ENCODE peak calls at places on chromosomes 3 and 15, in nine cellular contexts. Q is uterus; J is GM23248; C is IMR-90; P is Peyer's patch; U is left ventricle myocardium inferior; Z is CD4-positive, alpha-beta T cell; M is cardiac muscle cell; Y is spleen. B is an unnamed sample.
A peak's percentile ranks its signal among the peaks of the same experiment; 100 is the strongest.

GRCh38 chr3:179450901-179451334 is 352 bp downstream of the GNB4 start:
- DNase-seq in C (peak; percentile 23), P (no peak), Q (peak; percentile 41), M (peak; percentile 40), Z (no peak), Y (no peak), U (no peak), J (peak; percentile 72), B (no peak)

GRCh38 chr3:171005648-171006047 is 20.9 kb downstream of the SLC2A2 start:
- DNase-seq in J (peak; percentile 85), Q (no peak), P (no peak), U (no peak), C (no peak), M (no peak), Y (no peak), Z (no peak), B (no peak)

GRCh38 chr15:98673133-98673532 is 24.8 kb downstream of the IGF1R start:
- DNase-seq in C (no peak), J (no peak), Q (no peak), Y (no peak), U (no peak), P (no peak), Z (no peak), M (no peak), B (no peak)

GRCh38 chr3:29385056-29385455 is 104.2 kb downstream of the RBMS3 start:
- DNase-seq in Y (no peak), M (peak; percentile 76), J (peak; percentile 40), Z (no peak), C (no peak), Q (no peak), U (no peak), P (no peak), B (no peak)

GRCh38 chr3:114741066-114741465 is 406.0 kb downstream of the ZBTB20 start:
- DNase-seq in J (peak; percentile 69), Q (no peak), P (no peak), U (no peak), Z (no peak), C (peak; percentile 26), Y (no peak), M (no peak), B (no peak)

GRCh38 chr3:105564546-105565288 is 198.0 kb downstream of the ALCAM start:
- DNase-seq in Q (no peak), U (no peak), P (peak; percentile 59), Z (no peak), J (no peak), C (no peak), M (no peak), Y (no peak), B (no peak)

GRCh38 chr3:42702066-42702951 is at the start of gene HHATL:
- DNase-seq in Z (no peak), P (peak; percentile 26), Q (no peak), U (peak; percentile 81), Y (no peak), C (no peak), J (no peak), M (no peak), B (no peak)

GRCh38 chr3:47464603-47465002 is 11.1 kb downstream of the SCAP start:
- DNase-seq in J (no peak), P (no peak), Y (no peak), Q (no peak), C (no peak), Z (no peak), U (no peak), M (peak; percentile 16), B (no peak)

GRCh38 chr3:14414841-14415464 is 12.5 kb downstream of the SLC6A6 start:
- DNase-seq in C (no peak), P (no peak), Z (no peak), Q (no peak), Y (no peak), M (no peak), U (no peak), J (peak; percentile 17), B (no peak)

GRCh38 chr3:48881652-48882114 is 17.0 kb downstream of the SLC25A20 start:
- DNase-seq in Z (no peak), P (no peak), Y (no peak), U (no peak), J (no peak), M (no peak), C (no peak), Q (no peak), B (no peak)

GRCh38 chr3:133472242-133472641 is 72.4 kb downstream of the BFSP2 start:
- DNase-seq in J (no peak), Q (no peak), U (no peak), Y (no peak), C (no peak), P (peak; percentile 50), Z (no peak), M (peak; percentile 20), B (no peak)

GRCh38 chr3:26825454-26825853 is 202.9 kb downstream of the LRRC3B start:
- DNase-seq in Q (no peak), Z (no peak), M (no peak), J (no peak), Y (no peak), P (no peak), C (no peak), U (no peak), B (no peak)

GRCh38 chr15:78308422-78309021 is 9.1 kb upstream of the SKIC8 start:
- DNase-seq in U (peak; percentile 53), J (peak; percentile 82), P (peak; percentile 82), C (peak; percentile 58), Z (peak; percentile 6), M (peak; percentile 78), Q (no peak), Y (peak; percentile 83), B (no peak)

GRCh38 chr3:46942481-46943236 is 33.9 kb downstream of the CCDC12 start:
- DNase-seq in J (no peak), C (no peak), Z (no peak), P (no peak), M (no peak), U (no peak), Q (no peak), Y (peak; percentile 54), B (no peak)

GRCh38 chr3:72633534-72633933 is 214.7 kb downstream of the SHQ1 start:
- DNase-seq in U (no peak), Y (no peak), C (no peak), J (no peak), M (no peak), Z (no peak), P (no peak), Q (no peak), B (no peak)

GRCh38 chr15:60673918-60674558 is 195.1 kb upstream of the ICE2 start:
- DNase-seq in Z (no peak), P (peak; percentile 59), M (peak; percentile 88), Q (peak; percentile 79), Y (no peak), U (no peak), J (peak; percentile 98), C (peak; percentile 96), B (peak; percentile 22)

GRCh38 chr15:50562735-50563640 is 16.5 kb upstream of the USP50 start:
- DNase-seq in U (no peak), C (peak; percentile 4), Z (no peak), M (peak; percentile 24), Q (no peak), J (peak; percentile 36), Y (no peak), P (no peak), B (no peak)

GRCh38 chr3:44478055-44478468 is 592 bp upstream of the ZNF445 start:
- DNase-seq in C (no peak), Q (no peak), M (no peak), Z (no peak), U (no peak), P (no peak), J (peak; percentile 27), Y (no peak), B (no peak)

GRCh38 chr15:88231909-88232308 is 24.6 kb downstream of the NTRK3 start:
- DNase-seq in Z (no peak), Y (no peak), J (no peak), C (no peak), M (no peak), Q (no peak), P (no peak), U (no peak), B (no peak)

GRCh38 chr3:69747511-69748248 is 8.4 kb downstream of the MITF start:
- DNase-seq in C (peak; percentile 73), J (no peak), M (no peak), P (no peak), Q (no peak), U (no peak), Z (no peak), Y (no peak), B (no peak)

GRCh38 chr15:64351265-64351664 is 4.7 kb downstream of the CSNK1G1 start:
- DNase-seq in C (peak; percentile 29), J (peak; percentile 67), Q (no peak), P (no peak), Z (no peak), M (peak; percentile 22), Y (no peak), U (no peak), B (no peak)
- H3K27ac ChIP-seq in C (no peak overlapping the region), J (peak overlapping the region; percentile 36), Q (no peak overlapping the region), P (no peak overlapping the region), Z (no peak overlapping the region), M (no peak overlapping the region), Y (peak overlapping the region; percentile 25), U (no peak overlapping the region), B (no peak overlapping the region)

DNA sequence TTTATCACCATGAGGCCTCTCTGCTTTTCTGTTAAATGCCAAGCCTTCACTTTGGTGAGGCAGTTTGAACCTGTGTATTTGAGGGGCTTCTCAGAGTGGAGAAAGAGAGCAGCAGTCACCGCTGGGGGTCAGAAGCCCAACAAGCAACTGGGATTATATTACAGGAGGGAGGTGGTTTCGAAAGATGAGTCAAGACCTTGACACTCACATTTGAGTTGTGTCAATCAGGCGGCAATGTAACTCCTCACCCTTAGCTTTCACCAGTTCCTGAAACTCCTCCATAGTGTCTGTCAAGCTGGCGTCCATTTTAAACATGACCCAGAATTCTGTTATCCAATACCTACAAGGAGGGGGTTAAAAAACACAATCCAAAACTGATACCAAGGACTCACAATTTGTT is 46.5 kb downstream of the RASGRP1 start:
- DNase-seq in P (no peak), C (no peak), U (no peak), Q (no peak), Y (no peak), J (no peak), M (no peak), Z (no peak), B (no peak)
- H3K27ac ChIP-seq in P (no peak overlapping the region), C (no peak overlapping the region), U (no peak overlapping the region), Q (no peak overlapping the region), Y (no peak overlapping the region), J (no peak overlapping the region), M (no peak overlapping the region), Z (peak overlapping the region; percentile 45), B (no peak overlapping the region)

DNA sequence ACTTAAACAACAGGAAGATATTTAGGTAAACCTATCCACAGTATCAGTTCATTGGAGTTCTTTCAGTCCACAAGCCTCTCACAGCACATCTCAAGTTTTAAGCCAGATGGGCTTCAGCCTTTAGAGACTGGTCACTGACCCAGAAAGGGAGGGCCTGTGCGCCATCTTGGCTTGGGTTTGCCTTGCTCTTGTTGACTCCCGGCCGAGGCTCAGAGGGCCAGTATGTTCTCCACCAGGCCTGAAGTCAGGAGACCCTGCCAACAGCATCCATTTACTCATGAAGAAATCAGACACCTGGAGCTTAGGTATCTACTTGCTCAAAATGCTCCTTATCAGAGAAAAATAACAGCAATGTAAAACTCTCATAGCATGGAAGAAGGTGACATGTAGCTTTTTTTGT is 6.2 kb downstream of the RGMA start:
- DNase-seq in J (no peak), U (no peak), M (no peak), Z (no peak), P (no peak), Y (no peak), Q (no peak), C (no peak), B (no peak)
- H3K27ac ChIP-seq in J (no peak overlapping the region), U (no peak overlapping the region), M (no peak overlapping the region), Z (no peak overlapping the region), P (no peak overlapping the region), Y (no peak overlapping the region), Q (no peak overlapping the region), C (no peak overlapping the region), B (no peak overlapping the region)

GRCh38 chr15:44194397-44195150 is 497 bp downstream of the FRMD5 start:
- DNase-seq in C (peak; percentile 85), P (peak; percentile 58), Y (peak; percentile 83), J (peak; percentile 68), U (peak; percentile 18), Q (peak; percentile 14), Z (peak; percentile 17), M (peak; percentile 83), B (peak; percentile 14)
- H3K27ac ChIP-seq in C (no peak overlapping the region), P (peak overlapping the region; percentile 76), Y (peak overlapping the region; percentile 16), J (no peak overlapping the region), U (peak overlapping the region; percentile 64), Q (no peak overlapping the region), Z (no peak overlapping the region), M (no peak overlapping the region), B (peak overlapping the region; percentile 76)

B was measured in epithelial cell of prostate.